ENCODE peak calls at places on chromosome 18, in four cellular contexts. Y is SK-N-MC, T is GM23338, R is HepG2. J is an unnamed sample.

GRCh38 chr18:35406666-35407065 is 29.5 kb upstream of the ZNF396 start:
- DNase-seq in Y (no peak), T (no peak), R (no peak), J (no peak)

GRCh38 chr18:35289293-35290069 is 548 bp downstream of the ZSCAN30 start:
- DNase-seq in Y (no peak), T (peak; percentile 51), R (peak; percentile 4), J (no peak)

GRCh38 chr18:41745166-41746049 is 209.6 kb upstream of the PIK3C3 start:
- DNase-seq in Y (no peak), T (peak; percentile 82), R (peak; percentile 21), J (no peak)

GRCh38 chr18:23259701-23260661 is 124.7 kb downstream of the CABLES1 start:
- DNase-seq in Y (peak; percentile 51), T (peak; percentile 80), R (peak; percentile 56), J (peak; percentile 86)

GRCh38 chr18:72410399-72410798 is 133.7 kb downstream of the CBLN2 start:
- DNase-seq in Y (no peak), T (no peak), R (no peak), J (no peak)

GRCh38 chr18:49597556-49597955 is 35.7 kb downstream of the LIPG start:
- DNase-seq in Y (no peak), T (no peak), R (no peak), J (no peak)

GRCh38 chr18:68734311-68734710 is 19.4 kb upstream of the TMX3 start:
- DNase-seq in Y (no peak), T (no peak), R (no peak), J (no peak)

GRCh38 chr18:8662574-8663255 is 42.6 kb upstream of the MTCL1 start:
- DNase-seq in Y (no peak), T (no peak), R (no peak), J (no peak)

GRCh38 chr18:28125051-28125450 is 51.9 kb downstream of the CDH2 start:
- DNase-seq in Y (no peak), T (no peak), R (no peak), J (no peak)

GRCh38 chr18:35936951-35937350 is 35.5 kb upstream of the RMP24 start:
- DNase-seq in Y (no peak), T (no peak), R (no peak), J (no peak)

GRCh38 chr18:41370740-41371623 is 584.1 kb upstream of the PIK3C3 start:
- DNase-seq in Y (no peak), T (no peak), R (no peak), J (no peak)

DNA sequence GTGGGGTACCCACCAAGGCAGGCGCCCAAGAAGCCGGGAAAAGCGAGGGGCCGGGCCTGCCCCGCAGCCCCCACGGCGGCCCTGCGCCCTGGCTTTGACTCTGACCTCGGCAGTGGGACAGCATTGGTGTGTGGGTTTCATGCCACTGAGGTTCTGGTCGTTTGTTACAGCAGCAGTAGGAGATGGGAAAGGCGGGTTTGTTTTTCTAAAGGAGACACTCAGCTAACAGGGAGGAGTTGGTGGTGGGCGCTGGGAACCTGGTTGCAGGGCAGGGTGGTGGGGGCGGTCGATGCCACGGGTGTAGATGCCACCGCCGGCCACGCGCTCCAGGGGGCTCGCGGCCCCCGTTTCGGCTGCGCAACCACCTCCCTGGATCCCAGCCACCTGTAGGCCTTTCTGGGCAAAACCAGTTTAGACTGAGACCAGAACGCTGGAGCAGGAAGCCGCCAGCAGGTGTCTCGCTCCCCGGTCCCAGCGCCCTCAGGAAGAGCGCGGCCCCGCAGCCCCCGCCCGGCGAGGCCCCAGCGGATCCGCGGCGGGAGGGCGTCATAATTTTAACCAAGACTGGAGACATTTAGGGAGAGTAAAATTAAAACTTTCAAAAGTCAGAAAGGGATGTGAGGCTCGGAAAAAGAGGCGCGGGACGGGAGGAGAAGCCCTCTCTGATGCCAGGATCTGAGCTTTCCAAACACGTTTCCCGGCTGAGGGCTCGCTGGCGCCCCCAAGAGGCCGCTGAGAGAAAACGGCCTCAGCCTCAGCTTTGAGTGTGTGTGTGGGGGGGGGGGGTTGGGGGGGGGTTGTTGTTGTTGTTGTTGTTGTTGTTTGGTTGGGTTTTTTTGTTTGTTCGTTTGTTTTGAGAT is 17.4 kb downstream of the CIDEA start:
- DNase-seq in Y (peak; percentile 32), T (peak; percentile 91), R (peak; percentile 68), J (no peak)
- TF ChIP-seq POLR2AphosphoS5 in Y (peak; percentile 33), T (no peak), R (no peak), J (peak; percentile 44)

GRCh38 chr18:55997156-55997561 is 409.2 kb upstream of the TCF4 start:
- DNase-seq in Y (no peak), T (peak; percentile 22), R (no peak), J (no peak)
- H3K27ac ChIP-seq in Y (no peak overlapping the region), T (no peak overlapping the region), R (no peak overlapping the region), J (no peak overlapping the region)

DNA sequence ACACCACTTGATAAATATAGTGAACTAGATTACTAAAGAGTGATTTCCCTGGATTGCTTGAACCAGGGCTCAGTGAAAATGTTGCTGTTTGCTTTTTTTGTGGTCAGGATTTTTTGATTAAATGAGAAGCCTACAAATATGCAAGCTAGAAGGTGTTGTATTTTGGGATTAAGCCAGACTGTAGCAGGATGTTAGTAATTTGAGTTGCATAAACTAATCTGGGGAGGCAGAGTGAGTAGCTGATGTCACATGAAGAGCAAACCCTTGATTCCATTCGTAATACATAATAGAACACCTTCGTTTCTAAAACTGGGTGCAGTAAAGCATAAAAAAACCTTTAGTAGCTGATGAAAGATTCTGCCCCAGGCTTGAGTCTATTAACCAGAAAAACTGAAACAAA is 32.0 kb downstream of the NEDD4L start:
- DNase-seq in Y (no peak), T (no peak), R (no peak), J (no peak)
- TF ChIP-seq POLR2AphosphoS5 in Y (no peak), T (no peak), R (no peak), J (no peak)

GRCh38 chr18:58362027-58362575 is 266.8 kb downstream of the ALPK2 start:
- DNase-seq in Y (no peak), T (no peak), R (no peak), J (no peak)

GRCh38 chr18:58362829-58363231 is 266.1 kb downstream of the ALPK2 start:
- DNase-seq in Y (no peak), T (no peak), R (no peak), J (no peak)

GRCh38 chr18:58360324-58360723 is 268.6 kb downstream of the ALPK2 start:
- DNase-seq in Y (no peak), T (no peak), R (no peak), J (no peak)

GRCh38 chr18:58359226-58360019 is 269.5 kb downstream of the ALPK2 start:
- DNase-seq in Y (no peak), T (no peak), R (no peak), J (no peak)

GRCh38 chr18:58361212-58361611 is 267.7 kb downstream of the ALPK2 start:
- DNase-seq in Y (no peak), T (no peak), R (no peak), J (no peak)
- H3K27ac ChIP-seq in Y (no peak overlapping the region), T (peak overlapping the region; percentile 41), R (no peak overlapping the region), J (peak overlapping the region; percentile 57)

DNA sequence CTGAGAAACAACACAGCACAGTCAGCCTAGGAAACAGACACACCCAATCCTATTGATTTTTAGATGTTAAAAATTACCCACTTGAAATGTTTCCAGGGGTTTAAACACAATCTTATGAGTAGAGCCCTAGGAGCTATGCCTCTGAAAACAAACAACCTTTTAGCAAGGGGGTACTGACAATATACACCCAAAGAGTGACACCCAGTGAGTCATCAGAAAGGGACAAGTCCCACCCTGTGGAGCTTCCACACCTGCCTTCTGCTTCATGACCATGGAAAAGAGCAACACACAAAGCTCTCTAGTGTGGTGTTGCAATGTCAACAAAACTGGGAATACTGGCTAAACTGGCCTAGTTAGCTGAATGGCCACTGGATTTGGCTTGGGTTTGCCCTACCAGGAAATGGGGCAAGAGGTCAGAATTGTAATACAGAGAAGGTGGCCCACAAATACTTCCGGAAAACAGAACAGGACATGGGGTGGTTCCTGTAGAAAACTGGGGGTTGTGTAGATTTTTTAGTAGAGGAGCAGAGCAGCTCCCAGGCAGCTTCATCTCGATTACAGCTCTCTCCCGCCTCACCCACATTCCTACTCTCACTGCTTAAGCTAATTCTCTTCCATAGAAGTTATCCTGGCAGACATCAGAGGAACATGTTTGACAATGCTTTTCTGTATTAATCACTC is 98.2 kb downstream of the GAREM1 start:
- DNase-seq in Y (no peak), T (no peak), R (peak; percentile 94), J (no peak)
- TF ChIP-seq POLR2AphosphoS5 in Y (no peak), T (no peak), R (no peak), J (no peak)